ENCODE peak calls at places on chromosomes 11 and 22, in seven cellular contexts. Z is esophagus squamous epithelium, U is RWPE1, X is tibial artery, P is neural crest cell, F is brain microvascular endothelial cell, Y is GM12878. W is an unnamed sample.

GRCh38 chr11:34161361-34161760 is 55.9 kb downstream of the NAT10 start:
- DNase-seq in Z (no peak), U (no peak), X (no peak), P (no peak), F (no peak), Y (no peak), W (no peak)

GRCh38 chr11:1747753-1748466 is 2.5 kb downstream of the IFITM10 start:
- DNase-seq in Z (no peak), U (no peak), X (no peak), P (no peak), F (no peak), Y (no peak), W (no peak)

GRCh38 chr11:126210871-126211235 is 597 bp downstream of the RPUSD4 start:
- DNase-seq in Z (no peak), U (peak), X (no peak), P (peak), F (no peak), Y (no peak), W (no peak)

GRCh38 chr11:120199613-120200012 is 11.2 kb upstream of the OAF start:
- DNase-seq in Z (no peak), U (no peak), X (no peak), P (no peak), F (no peak), Y (no peak), W (no peak)

GRCh38 chr11:133718238-133718637 is 127.1 kb downstream of the SPATA19 start:
- DNase-seq in Z (no peak), U (no peak), X (no peak), P (no peak), F (no peak), Y (no peak), W (no peak)

GRCh38 chr11:64438986-64439771 is 80.2 kb downstream of the RPS6KA4 start:
- DNase-seq in Z (no peak), U (peak), X (no peak), P (no peak), F (no peak), Y (no peak), W (no peak)

GRCh38 chr11:79525257-79525656 is 84.4 kb upstream of the TENM4 start:
- DNase-seq in Z (no peak), U (no peak), X (no peak), P (no peak), F (no peak), Y (no peak), W (no peak)

GRCh38 chr11:120883404-120884135 is 140.3 kb upstream of the TBCEL start:
- DNase-seq in Z (no peak), U (no peak), X (peak), P (no peak), F (no peak), Y (no peak), W (no peak)

GRCh38 chr11:13772223-13773046 is 104.0 kb downstream of the FAR1 start:
- DNase-seq in Z (no peak), U (peak), X (no peak), P (peak), F (peak), Y (peak), W (peak)

GRCh38 chr11:112453601-112454577 is 193.2 kb upstream of the PLET1 start:
- DNase-seq in Z (no peak), U (peak), X (no peak), P (peak), F (peak), Y (no peak), W (peak)

GRCh38 chr11:9859491-9860305 is 195.8 kb downstream of the SWAP70 start:
- DNase-seq in Z (no peak), U (no peak), X (no peak), P (no peak), F (peak), Y (no peak), W (no peak)

GRCh38 chr22:50206599-50206998 is 5.8 kb downstream of the SELENOO start:
- DNase-seq in Z (no peak), U (no peak), X (no peak), P (peak), F (peak), Y (no peak), W (no peak)

GRCh38 chr22:50473855-50474671 is 772 bp downstream of the SBF1 start:
- DNase-seq in Z (no peak), U (no peak), X (no peak), P (peak), F (peak), Y (no peak), W (peak)

GRCh38 chr11:70111269-70112016 is 33.3 kb downstream of the ANO1 start:
- DNase-seq in Z (no peak), U (no peak), X (no peak), P (peak), F (peak), Y (no peak), W (no peak)

GRCh38 chr11:104256525-104256924 is 92.6 kb upstream of the PDGFD start:
- DNase-seq in Z (no peak), U (peak), X (no peak), P (no peak), F (no peak), Y (no peak), W (no peak)

GRCh38 chr11:18865951-18866350 is 73.3 kb downstream of the MRGPRX1 start:
- DNase-seq in Z (no peak), U (no peak), X (no peak), P (no peak), F (no peak), Y (no peak), W (no peak)

GRCh38 chr11:100831929-100832480 is 144.9 kb downstream of the ARHGAP42 start:
- DNase-seq in Z (no peak), U (no peak), X (peak), P (no peak), F (peak), Y (no peak), W (no peak)

GRCh38 chr11:121964591-121964990 is 151.4 kb downstream of the BLID start:
- DNase-seq in Z (no peak), U (peak), X (no peak), P (no peak), F (peak), Y (no peak), W (no peak)

GRCh38 chr11:70306586-70307033 is 36.1 kb downstream of the PPFIA1 start:
- DNase-seq in Z (no peak), U (no peak), X (no peak), P (no peak), F (no peak), Y (no peak), W (no peak)

GRCh38 chr11:76640540-76640939 is 30.0 kb downstream of the LRRC32 start:
- DNase-seq in Z (no peak), U (no peak), X (no peak), P (no peak), F (no peak), Y (no peak), W (no peak)

GRCh38 chr11:13391217-13391616 is 71.8 kb downstream of the BTBD10 start:
- DNase-seq in Z (no peak), U (no peak), X (no peak), P (no peak), F (no peak), Y (no peak), W (no peak)

DNA sequence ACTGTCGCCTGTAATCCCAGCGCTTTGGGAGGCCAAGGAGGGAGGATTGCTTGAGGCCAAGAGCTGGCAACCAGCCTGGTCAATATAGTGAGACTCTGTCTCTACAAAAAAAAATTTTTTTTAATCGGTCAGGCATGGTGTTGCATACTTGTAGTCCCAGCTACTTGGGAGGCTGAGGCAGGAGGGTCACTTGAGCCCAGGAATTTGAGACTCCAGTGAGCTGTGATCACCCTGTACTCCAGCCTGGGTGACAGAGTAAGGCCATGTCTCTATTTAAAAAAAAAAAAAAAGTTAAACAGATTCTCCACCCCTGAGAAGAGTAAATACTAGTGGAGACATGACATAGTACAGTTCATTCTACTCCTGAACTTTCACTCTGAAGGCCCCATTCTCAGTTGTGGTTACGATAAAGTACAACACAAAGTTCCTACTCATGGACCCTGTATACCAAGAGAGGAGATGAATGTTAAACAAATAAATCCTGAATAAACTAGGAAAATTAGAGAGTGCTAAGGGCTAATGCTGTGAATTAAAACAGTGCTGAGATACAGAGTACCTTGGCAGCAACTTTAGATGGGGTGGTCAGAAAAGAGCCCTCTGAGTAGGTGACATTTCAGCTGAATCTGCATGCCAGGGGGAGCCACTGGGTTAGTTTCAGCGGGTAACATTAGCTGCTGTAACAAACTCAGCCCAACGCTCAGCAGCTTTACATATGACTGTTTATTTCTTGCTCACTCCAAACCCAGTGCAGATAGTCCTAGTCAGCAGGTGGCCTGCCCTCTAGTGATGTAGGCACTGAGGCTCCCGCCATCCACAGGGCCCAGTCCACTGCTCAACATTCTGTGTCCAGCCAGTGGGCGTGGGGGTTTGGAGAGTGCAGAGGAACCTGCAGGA is 75.1 kb downstream of the DBX1 start:
- DNase-seq in Z (no peak), U (no peak), X (no peak), P (no peak), F (no peak), Y (no peak), W (no peak)
- TF ChIP-seq CTCF in Z (no peak), U (no peak), X (no peak), P (no peak), F (peak), Y (no peak), W (no peak)

DNA sequence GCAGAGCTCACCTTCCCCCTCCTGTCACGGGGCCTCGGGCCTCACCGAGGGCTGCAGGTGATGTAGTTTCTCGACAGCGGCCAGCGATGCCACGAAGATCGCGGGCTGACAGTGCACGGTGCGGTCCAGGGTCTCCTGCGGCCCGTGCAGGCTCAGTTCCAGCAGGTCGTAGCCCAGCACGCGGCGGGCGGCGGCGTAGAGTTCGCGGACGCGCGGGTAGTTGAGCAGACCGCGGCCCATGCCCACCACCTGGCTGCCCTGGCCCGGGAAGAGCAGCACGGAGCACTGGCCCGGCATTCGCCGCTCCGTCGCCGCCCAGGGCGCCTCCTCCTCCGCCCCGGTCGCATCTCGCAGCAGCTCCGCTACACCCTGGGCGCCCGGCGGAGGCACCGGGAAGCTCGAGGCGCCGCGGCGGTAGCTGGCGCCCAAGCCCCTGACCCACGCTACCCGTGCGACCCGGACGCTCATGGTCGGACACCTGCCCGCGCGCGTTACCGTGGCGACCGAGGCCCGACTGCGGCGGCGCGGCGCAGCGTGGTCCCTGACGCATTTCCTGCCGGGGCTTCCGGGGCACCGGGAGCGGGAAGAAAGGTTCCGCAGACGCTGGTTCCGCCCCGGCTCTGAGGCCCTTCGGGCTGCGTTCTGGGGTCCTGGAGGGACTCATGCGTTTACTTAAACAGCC is at the start of gene MCAT:
- DNase-seq in Z (no peak), U (peak), X (peak), P (peak), F (peak), Y (peak), W (peak)
- TF ChIP-seq CTCF in Z (no peak), U (no peak), X (no peak), P (no peak), F (no peak), Y (no peak), W (no peak)

GRCh38 chr11:68993546-68993945 is 12.8 kb upstream of the MRGPRD start:
- DNase-seq in Z (no peak), U (no peak), X (no peak), P (no peak), F (no peak), Y (no peak), W (no peak)
- TF ChIP-seq CTCF in Z (no peak), U (no peak), X (no peak), P (no peak), F (no peak), Y (no peak), W (no peak)

GRCh38 chr11:130198964-130199363 is 39.4 kb downstream of the ST14 start:
- DNase-seq in Z (no peak), U (no peak), X (no peak), P (no peak), F (no peak), Y (no peak), W (no peak)
- TF ChIP-seq CTCF in Z (no peak), U (no peak), X (no peak), P (no peak), F (peak), Y (no peak), W (no peak)

GRCh38 chr22:36569999-36570398 is 41.0 kb upstream of the EIF3D start:
- DNase-seq in Z (no peak), U (no peak), X (no peak), P (peak), F (peak), Y (no peak), W (no peak)

GRCh38 chr22:36571991-36572390 is 43.0 kb upstream of the EIF3D start:
- DNase-seq in Z (no peak), U (no peak), X (no peak), P (no peak), F (no peak), Y (no peak), W (no peak)

GRCh38 chr22:36566720-36567119 is 37.8 kb upstream of the EIF3D start:
- DNase-seq in Z (no peak), U (no peak), X (no peak), P (no peak), F (no peak), Y (no peak), W (no peak)

GRCh38 chr22:36565686-36566085 is 36.7 kb upstream of the EIF3D start:
- DNase-seq in Z (no peak), U (peak), X (no peak), P (no peak), F (no peak), Y (no peak), W (no peak)

DNA sequence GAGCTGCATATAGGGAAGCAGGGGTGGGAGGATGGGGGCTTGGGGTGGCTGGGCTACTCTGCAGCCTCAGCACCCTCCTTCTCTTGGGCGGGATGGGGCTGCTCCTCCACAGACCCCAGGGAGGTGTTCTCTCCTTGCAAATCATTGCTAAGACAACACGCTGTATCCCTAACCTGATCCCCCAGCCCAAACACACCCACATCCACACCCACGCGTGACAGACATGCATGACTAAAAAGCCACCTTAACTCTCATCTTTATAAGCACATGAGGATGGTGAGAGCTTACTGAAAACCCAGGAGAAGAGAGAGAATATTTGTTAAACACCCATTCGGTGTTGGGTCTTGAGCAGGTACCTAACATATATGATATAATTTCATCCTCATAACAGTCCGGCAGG is 39.9 kb upstream of the EIF3D start:
- DNase-seq in Z (no peak), U (no peak), X (no peak), P (no peak), F (no peak), Y (no peak), W (no peak)
- TF ChIP-seq CTCF in Z (no peak), U (no peak), X (no peak), P (no peak), F (no peak), Y (no peak), W (no peak)

GRCh38 chr11:86749861-86750401 is 50.4 kb upstream of the PRSS23 start:
- DNase-seq in Z (no peak), U (no peak), X (no peak), P (no peak), F (no peak), Y (no peak), W (no peak)
- TF ChIP-seq CTCF in Z (no peak), U (no peak), X (no peak), P (no peak), F (no peak), Y (no peak), W (no peak)

GRCh38 chr11:102368472-102368871 is 21.5 kb downstream of the BIRC2 start:
- DNase-seq in Z (no peak), U (no peak), X (no peak), P (no peak), F (no peak), Y (peak), W (peak)

GRCh38 chr11:102364991-102365390 is 18.0 kb downstream of the BIRC2 start:
- DNase-seq in Z (no peak), U (no peak), X (no peak), P (no peak), F (no peak), Y (no peak), W (no peak)

DNA sequence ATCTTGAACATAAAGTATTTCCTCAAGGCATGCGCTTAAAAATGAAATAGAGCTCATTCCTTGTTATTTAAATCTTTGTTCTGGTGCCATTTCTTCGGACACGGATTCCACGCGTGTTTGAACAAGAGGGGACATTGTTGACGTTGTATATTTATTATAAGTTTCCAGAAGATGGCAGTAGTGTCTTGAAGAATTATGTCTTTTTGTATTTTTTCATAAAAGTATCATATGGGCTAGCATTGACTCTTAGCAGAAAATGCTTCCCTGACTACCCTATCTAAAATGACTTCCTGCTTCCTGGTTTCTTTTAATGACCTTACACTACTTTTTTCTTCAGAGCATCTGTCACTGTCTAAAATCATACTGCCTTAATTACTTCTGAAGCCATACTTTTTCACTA is 20.4 kb downstream of the BIRC2 start:
- DNase-seq in Z (no peak), U (no peak), X (no peak), P (no peak), F (no peak), Y (no peak), W (no peak)
- TF ChIP-seq CTCF in Z (no peak), U (no peak), X (no peak), P (no peak), F (peak), Y (peak), W (no peak)

GRCh38 chr11:128757235-128757711 is 63.4 kb downstream of the FLI1 start:
- DNase-seq in Z (peak), U (no peak), X (peak), P (no peak), F (peak), Y (peak), W (peak)
- TF ChIP-seq CTCF in Z (peak), U (no peak), X (peak), P (no peak), F (peak), Y (peak), W (peak)

W was measured in GM13976.